ENCODE peak calls at places on chromosomes 4 and X, in six cellular contexts. W, L, I, K, A and Q are unnamed samples.

GRCh38 chr4:120228086-120228485 is 161.4 kb upstream of the MAD2L1 start:
- DNase-seq in W (no peak), L (no peak), I (no peak), K (no peak), A (no peak), Q (no peak)

GRCh38 chrX:39150210-39150609 is 349.0 kb downstream of the MID1IP1 start:
- DNase-seq in W (no peak), L (no peak), I (no peak), K (no peak), A (no peak), Q (no peak)

GRCh38 chr4:45327544-45327943 is 601.2 kb upstream of the GNPDA2 start:
- DNase-seq in W (no peak), L (no peak), I (no peak), K (no peak), A (no peak), Q (no peak)

GRCh38 chr4:46931981-46932380 is 22.9 kb upstream of the COX7B2 start:
- DNase-seq in W (no peak), L (no peak), I (no peak), K (no peak), A (peak; percentile 38), Q (no peak)

GRCh38 chr4:15963568-15963967 is 593 bp upstream of the FGFBP2 start:
- DNase-seq in W (no peak), L (no peak), I (peak; percentile 16), K (no peak), A (no peak), Q (no peak)

GRCh38 chr4:183175631-183176232 is 76.7 kb downstream of the WWC2 start:
- DNase-seq in W (no peak), L (no peak), I (no peak), K (no peak), A (no peak), Q (no peak)

GRCh38 chr4:70158576-70158975 is 4.5 kb downstream of the PRR27 start:
- DNase-seq in W (peak; percentile 20), L (no peak), I (no peak), K (no peak), A (no peak), Q (no peak)

GRCh38 chr4:161061046-161061445 is 1102.8 kb downstream of the FSTL5 start:
- DNase-seq in W (no peak), L (no peak), I (no peak), K (no peak), A (no peak), Q (no peak)

GRCh38 chr4:122046255-122046654 is 94.4 kb upstream of the TRPC3 start:
- DNase-seq in W (no peak), L (no peak), I (no peak), K (no peak), A (no peak), Q (no peak)

GRCh38 chr4:128757712-128758111 is 51.8 kb upstream of the JADE1 start:
- DNase-seq in W (peak; percentile 48), L (peak; percentile 84), I (no peak), K (no peak), A (peak; percentile 47), Q (peak; percentile 75)

GRCh38 chrX:108304210-108304609 is 134.0 kb downstream of the COL4A6 start:
- DNase-seq in W (no peak), L (no peak), I (no peak), K (no peak), A (no peak), Q (no peak)

GRCh38 chrX:148568763-148569162 is 68.3 kb downstream of the AFF2 start:
- DNase-seq in W (no peak), L (no peak), I (no peak), K (no peak), A (no peak), Q (no peak)

GRCh38 chrX:150887906-150888465 is 10.5 kb downstream of the CD99L2 start:
- DNase-seq in W (no peak), L (no peak), I (no peak), K (no peak), A (no peak), Q (no peak)

GRCh38 chrX:134186362-134187121 is 50.4 kb upstream of the CCDC160 start:
- DNase-seq in W (no peak), L (no peak), I (peak; percentile 30), K (no peak), A (no peak), Q (no peak)

GRCh38 chr4:56271121-56271520 is 116.2 kb downstream of the AASDH start:
- DNase-seq in W (no peak), L (no peak), I (no peak), K (no peak), A (no peak), Q (no peak)

GRCh38 chr4:78560296-78560963 is 8.9 kb downstream of the ANXA3 start:
- DNase-seq in W (no peak), L (no peak), I (no peak), K (no peak), A (no peak), Q (no peak)

DNA sequence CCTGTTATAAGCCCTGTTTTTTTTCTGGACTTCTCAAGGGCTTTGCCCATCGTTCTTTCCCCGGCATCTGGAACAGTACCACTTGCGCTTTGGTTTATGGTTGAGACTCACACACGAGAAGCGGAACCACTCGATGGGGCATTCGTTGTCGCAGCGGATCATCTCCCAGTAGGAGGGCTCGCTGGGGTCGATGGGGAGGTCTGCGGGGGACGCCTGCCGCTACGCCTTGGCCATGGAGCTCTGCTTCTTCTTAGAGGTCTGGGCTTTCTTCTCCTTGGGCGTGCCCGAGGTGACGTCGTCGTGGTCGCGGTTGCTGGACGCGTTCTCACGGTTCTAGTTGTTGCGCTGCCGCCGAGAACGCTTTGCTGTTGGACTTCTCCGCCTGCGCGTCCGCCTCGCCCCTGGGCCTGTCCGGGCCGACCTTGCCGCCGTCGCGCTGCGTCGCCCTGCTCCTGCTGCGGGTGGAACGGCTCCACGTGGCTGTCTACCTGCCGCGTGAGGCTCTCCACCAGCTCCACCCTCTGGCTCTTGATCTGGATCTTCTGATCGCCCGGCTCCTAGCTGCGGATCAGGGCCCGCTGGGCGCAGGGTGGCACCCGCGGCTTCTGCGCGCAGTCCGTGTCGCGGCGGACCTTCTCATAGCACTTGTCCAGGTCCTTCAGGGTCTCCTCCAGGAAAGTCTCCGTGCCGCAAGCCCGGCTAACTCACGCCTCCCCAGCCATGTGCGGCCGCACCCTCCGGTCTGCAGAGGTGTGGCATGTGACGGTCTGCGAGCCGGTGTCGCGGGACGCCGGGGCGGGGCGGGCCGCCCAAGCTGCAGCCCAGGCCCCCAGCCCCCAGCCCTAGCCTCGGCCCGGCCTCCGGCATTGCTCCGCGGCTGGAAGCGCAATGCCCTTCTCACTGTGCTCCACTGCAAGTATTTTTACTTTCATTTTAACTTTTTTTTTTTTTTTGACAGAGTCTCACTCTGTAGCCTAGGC is 40.5 kb upstream of the OGT start:
- DNase-seq in W (peak; percentile 27), L (peak; percentile 73), I (peak; percentile 14), K (peak; percentile 37), A (peak; percentile 70), Q (peak; percentile 77)
- H3K4me3 ChIP-seq in W (peak overlapping the region; percentile 35), L (peak overlapping the region; percentile 70), I (peak overlapping the region; percentile 56), K (peak overlapping the region; percentile 47), A (peak overlapping the region; percentile 28), Q (peak overlapping the region; percentile 55)

GRCh38 chr4:88318751-88319350 is 34.5 kb upstream of the PPM1K start:
- DNase-seq in W (no peak), L (no peak), I (no peak), K (no peak), A (no peak), Q (no peak)

GRCh38 chr4:88320174-88320779 is 35.9 kb upstream of the PPM1K start:
- DNase-seq in W (no peak), L (no peak), I (no peak), K (no peak), A (no peak), Q (no peak)

GRCh38 chr4:88315460-88316017 is 31.2 kb upstream of the PPM1K start:
- DNase-seq in W (no peak), L (no peak), I (no peak), K (no peak), A (no peak), Q (no peak)

GRCh38 chr4:88320780-88321373 is 36.5 kb upstream of the PPM1K start:
- DNase-seq in W (no peak), L (no peak), I (no peak), K (no peak), A (peak; percentile 60), Q (no peak)
- H3K4me3 ChIP-seq in W (no peak overlapping the region), L (no peak overlapping the region), I (peak overlapping the region; percentile 37), K (no peak overlapping the region), A (no peak overlapping the region), Q (no peak overlapping the region)

DNA sequence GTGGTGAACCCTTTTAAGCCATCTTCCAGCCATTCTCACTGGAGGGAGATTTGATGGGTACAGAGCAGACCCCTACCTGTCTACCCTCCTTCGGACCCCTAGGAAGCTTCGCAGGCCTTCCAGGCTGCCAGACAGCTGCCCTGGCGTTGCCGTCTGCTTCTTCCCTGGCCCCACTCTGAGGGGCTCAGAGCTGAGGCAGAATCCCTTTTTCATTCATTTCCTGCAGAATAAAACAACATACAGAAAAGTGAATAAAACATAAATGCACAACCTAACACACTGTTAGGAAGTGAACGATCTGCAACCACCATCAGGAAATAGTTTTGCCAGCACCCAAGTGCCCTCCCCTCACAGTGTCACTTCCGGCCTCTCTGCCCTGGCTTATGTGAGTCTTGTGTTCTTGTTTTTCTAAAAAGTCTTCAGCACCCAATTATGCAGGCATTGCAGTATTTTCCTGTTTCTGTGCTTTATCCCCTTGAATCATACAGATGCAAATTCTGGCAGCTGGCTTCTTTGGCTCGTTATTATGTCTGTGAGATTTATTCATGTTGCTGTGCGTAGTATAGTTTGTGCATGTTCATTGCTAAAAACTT is 5.6 kb upstream of the ADD1 start:
- DNase-seq in W (no peak), L (no peak), I (peak; percentile 57), K (peak; percentile 40), A (peak; percentile 82), Q (peak; percentile 76)
- H3K4me3 ChIP-seq in W (no peak overlapping the region), L (peak overlapping the region; percentile 6), I (peak overlapping the region; percentile 60), K (peak overlapping the region; percentile 17), A (no peak overlapping the region), Q (peak overlapping the region; percentile 18)

DNA sequence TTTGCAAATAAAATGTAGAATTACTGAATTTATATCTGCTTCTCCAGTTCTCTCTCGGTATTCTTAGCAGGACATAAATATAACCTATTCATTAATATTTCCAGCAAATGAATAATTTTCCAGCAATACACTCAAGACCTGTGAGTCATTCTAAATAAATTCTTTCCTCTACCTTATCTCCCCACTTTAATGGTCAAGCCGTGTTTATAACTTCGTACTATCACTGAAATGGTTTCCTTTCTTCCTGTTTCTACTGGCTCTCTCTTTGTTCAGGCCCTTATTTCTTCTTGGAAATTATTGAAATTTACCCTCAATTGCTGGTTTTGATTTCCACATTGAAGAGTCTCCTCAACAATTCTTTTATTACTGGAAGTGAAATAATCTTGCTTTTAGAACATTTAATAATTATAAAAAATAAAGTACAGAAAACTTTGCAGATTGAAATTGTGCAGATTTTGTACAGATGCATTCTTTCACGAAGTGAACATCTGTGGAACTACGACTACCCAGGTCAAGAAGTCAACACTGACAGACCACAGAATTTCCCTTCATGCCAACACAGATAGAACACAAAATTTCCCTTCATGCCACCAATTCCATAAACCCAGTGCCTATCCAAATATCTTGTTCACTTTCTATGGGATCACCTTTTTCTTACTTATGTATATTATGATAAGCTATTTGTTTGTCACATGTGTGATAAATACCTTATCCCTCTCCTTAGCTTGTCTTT is 205.7 kb downstream of the FAT4 start:
- DNase-seq in W (no peak), L (no peak), I (no peak), K (no peak), A (no peak), Q (no peak)
- H3K4me3 ChIP-seq in W (no peak overlapping the region), L (no peak overlapping the region), I (no peak overlapping the region), K (no peak overlapping the region), A (no peak overlapping the region), Q (no peak overlapping the region)

DNA sequence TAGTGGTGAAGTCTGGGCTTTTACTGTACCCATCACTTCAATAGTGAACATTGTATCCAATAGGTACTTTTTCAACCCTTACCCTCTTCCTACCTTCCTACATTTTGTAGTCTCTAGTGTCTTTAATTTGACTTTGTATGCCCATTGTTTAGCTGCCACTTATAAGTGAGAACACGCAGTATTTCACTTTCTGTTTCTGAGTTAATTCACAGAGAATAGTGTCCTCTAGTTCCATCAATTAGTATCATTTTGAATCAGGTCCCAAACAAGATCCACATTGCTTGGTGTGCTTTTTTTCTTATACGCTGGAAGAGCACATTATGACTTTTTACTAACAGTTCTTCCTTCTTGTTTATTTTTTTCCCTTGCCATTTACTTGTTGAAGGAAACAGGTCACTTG is 176.0 kb upstream of the WDFY3 start:
- DNase-seq in W (no peak), L (no peak), I (no peak), K (no peak), A (no peak), Q (no peak)
- H3K4me3 ChIP-seq in W (no peak overlapping the region), L (no peak overlapping the region), I (no peak overlapping the region), K (no peak overlapping the region), A (no peak overlapping the region), Q (no peak overlapping the region)